ENCODE peak calls at places on chromosomes 2 and 18, in four cellular contexts. One of them, this sample, is unnamed.

GRCh38 chr18:57542801-57543427 is 43.6 kb downstream of the FECH start:
- DNase-seq in AG04450: peak; percentile 30
- DNase-seq in fibroblast of lung: peak; percentile 18
- DNase-seq in OCI-LY7: no peak
- DNase-seq in this sample: no peak

GRCh38 chr2:58376592-58376991 is 135.5 kb upstream of the FANCL start:
- DNase-seq in AG04450: no peak
- DNase-seq in fibroblast of lung: peak; percentile 2
- DNase-seq in OCI-LY7: no peak
- DNase-seq in this sample: no peak

GRCh38 chr2:209495855-209496585 is 72.2 kb downstream of the MAP2 start:
- DNase-seq in fibroblast of lung: peak; percentile 99
- DNase-seq in AG04450: peak; percentile 88
- DNase-seq in OCI-LY7: no peak
- DNase-seq in this sample: peak; percentile 40

GRCh38 chr2:143946436-143947385 is 573.2 kb downstream of the ZEB2 start:
- DNase-seq in AG04450: no peak
- DNase-seq in OCI-LY7: no peak
- DNase-seq in fibroblast of lung: no peak
- DNase-seq in this sample: no peak

GRCh38 chr2:106098081-106098480 is 96.0 kb downstream of the UXS1 start:
- DNase-seq in AG04450: no peak
- DNase-seq in fibroblast of lung: no peak
- DNase-seq in OCI-LY7: peak; percentile 12
- DNase-seq in this sample: no peak

GRCh38 chr2:62461707-62462106 is 44.3 kb downstream of the TMEM17 start:
- DNase-seq in AG04450: no peak
- DNase-seq in OCI-LY7: no peak
- DNase-seq in fibroblast of lung: peak; percentile 84
- DNase-seq in this sample: peak; percentile 62

GRCh38 chr2:239106971-239107370 is 259.1 kb downstream of the TWIST2 start:
- DNase-seq in fibroblast of lung: no peak
- DNase-seq in AG04450: no peak
- DNase-seq in OCI-LY7: no peak
- DNase-seq in this sample: no peak

GRCh38 chr18:63290456-63291200 is 28.9 kb downstream of the BCL2 start:
- DNase-seq in fibroblast of lung: no peak
- DNase-seq in AG04450: no peak
- DNase-seq in OCI-LY7: no peak
- DNase-seq in this sample: no peak

GRCh38 chr2:102317715-102318114 is 6.4 kb downstream of the IL1RL1 start:
- DNase-seq in OCI-LY7: no peak
- DNase-seq in fibroblast of lung: no peak
- DNase-seq in AG04450: no peak
- DNase-seq in this sample: no peak

GRCh38 chr2:167438206-167438605 is 549.9 kb downstream of the XIRP2 start:
- DNase-seq in fibroblast of lung: peak; percentile 79
- DNase-seq in OCI-LY7: no peak
- DNase-seq in AG04450: peak; percentile 10
- DNase-seq in this sample: no peak

GRCh38 chr18:55997156-55997561 is 409.2 kb upstream of the TCF4 start:
- DNase-seq in OCI-LY7: no peak
- DNase-seq in fibroblast of lung: peak; percentile 12
- DNase-seq in AG04450: no peak
- DNase-seq in this sample: no peak

GRCh38 chr2:197010200-197011020 is 83.9 kb upstream of the PGAP1 start:
- DNase-seq in OCI-LY7: no peak
- DNase-seq in fibroblast of lung: peak; percentile 47
- DNase-seq in AG04450: no peak
- DNase-seq in this sample: no peak

GRCh38 chr18:70337139-70337972 is 48.5 kb downstream of the SOCS6 start:
- DNase-seq in fibroblast of lung: peak; percentile 92
- DNase-seq in AG04450: peak; percentile 50
- DNase-seq in OCI-LY7: no peak
- DNase-seq in this sample: no peak

GRCh38 chr2:181447040-181447439 is 10.1 kb upstream of the ITGA4 start:
- DNase-seq in OCI-LY7: no peak
- DNase-seq in AG04450: no peak
- DNase-seq in fibroblast of lung: no peak
- DNase-seq in this sample: no peak

GRCh38 chr2:206423147-206423546 is 20.2 kb upstream of the ADAM23 start:
- DNase-seq in OCI-LY7: peak; percentile 39
- DNase-seq in fibroblast of lung: peak; percentile 14
- DNase-seq in AG04450: no peak
- DNase-seq in this sample: no peak

GRCh38 chr18:76212958-76213357 is 282.1 kb downstream of the ZNF516 start:
- DNase-seq in AG04450: no peak
- DNase-seq in OCI-LY7: peak; percentile 63
- DNase-seq in fibroblast of lung: no peak
- DNase-seq in this sample: no peak

GRCh38 chr18:3451989-3452749 is 2.2 kb downstream of the TGIF1 start:
- DNase-seq in AG04450: no peak
- DNase-seq in fibroblast of lung: peak; percentile 77
- DNase-seq in OCI-LY7: peak; percentile 48
- DNase-seq in this sample: peak; percentile 47

GRCh38 chr2:201994973-201995638 is 38.5 kb upstream of the FZD7 start:
- DNase-seq in OCI-LY7: no peak
- DNase-seq in AG04450: no peak
- DNase-seq in fibroblast of lung: no peak
- DNase-seq in this sample: no peak

GRCh38 chr2:49686897-49687442 is 532.7 kb upstream of the FSHR start:
- DNase-seq in AG04450: no peak
- DNase-seq in fibroblast of lung: no peak
- DNase-seq in OCI-LY7: no peak
- DNase-seq in this sample: no peak

GRCh38 chr2:94956797-94957391 is 68.6 kb upstream of the MAL start:
- DNase-seq in AG04450: no peak
- DNase-seq in OCI-LY7: peak; percentile 40
- DNase-seq in fibroblast of lung: peak; percentile 9
- DNase-seq in this sample: peak; percentile 33

GRCh38 chr2:142724186-142724585 is 153.3 kb upstream of the KYNU start:
- DNase-seq in OCI-LY7: no peak
- DNase-seq in AG04450: no peak
- DNase-seq in fibroblast of lung: no peak
- DNase-seq in this sample: no peak

GRCh38 chr2:38274286-38275276 is 102.5 kb downstream of the ATL2 start:
- DNase-seq in OCI-LY7: peak; percentile 73
- DNase-seq in AG04450: peak; percentile 72
- DNase-seq in fibroblast of lung: peak; percentile 74
- DNase-seq in this sample: peak; percentile 52

GRCh38 chr18:27627927-27628326 is 442.8 kb upstream of the CHST9 start:
- DNase-seq in fibroblast of lung: no peak
- DNase-seq in AG04450: no peak
- DNase-seq in OCI-LY7: no peak
- DNase-seq in this sample: no peak

GRCh38 chr2:2919574-2920365 is 457.8 kb downstream of the EIPR1 start:
- DNase-seq in fibroblast of lung: no peak
- DNase-seq in OCI-LY7: no peak
- DNase-seq in AG04450: no peak
- DNase-seq in this sample: no peak

GRCh38 chr2:202377308-202377736 is 1.2 kb downstream of the BMPR2 start:
- DNase-seq in AG04450: no peak
- DNase-seq in OCI-LY7: peak; percentile 44
- DNase-seq in fibroblast of lung: peak; percentile 45
- DNase-seq in this sample: peak; percentile 41

GRCh38 chr18:33665630-33666029 is 87.6 kb downstream of the ASXL3 start:
- DNase-seq in OCI-LY7: no peak
- DNase-seq in AG04450: no peak
- DNase-seq in fibroblast of lung: no peak
- DNase-seq in this sample: no peak

GRCh38 chr18:33665187-33665586 is 87.2 kb downstream of the ASXL3 start:
- DNase-seq in fibroblast of lung: no peak
- DNase-seq in AG04450: no peak
- DNase-seq in OCI-LY7: no peak
- DNase-seq in this sample: no peak

GRCh38 chr18:33656889-33657288 is 78.9 kb downstream of the ASXL3 start:
- DNase-seq in AG04450: no peak
- DNase-seq in OCI-LY7: no peak
- DNase-seq in fibroblast of lung: no peak
- DNase-seq in this sample: no peak

GRCh38 chr18:33664528-33664927 is 86.5 kb downstream of the ASXL3 start:
- DNase-seq in AG04450: no peak
- DNase-seq in OCI-LY7: no peak
- DNase-seq in fibroblast of lung: no peak
- DNase-seq in this sample: no peak

DNA sequence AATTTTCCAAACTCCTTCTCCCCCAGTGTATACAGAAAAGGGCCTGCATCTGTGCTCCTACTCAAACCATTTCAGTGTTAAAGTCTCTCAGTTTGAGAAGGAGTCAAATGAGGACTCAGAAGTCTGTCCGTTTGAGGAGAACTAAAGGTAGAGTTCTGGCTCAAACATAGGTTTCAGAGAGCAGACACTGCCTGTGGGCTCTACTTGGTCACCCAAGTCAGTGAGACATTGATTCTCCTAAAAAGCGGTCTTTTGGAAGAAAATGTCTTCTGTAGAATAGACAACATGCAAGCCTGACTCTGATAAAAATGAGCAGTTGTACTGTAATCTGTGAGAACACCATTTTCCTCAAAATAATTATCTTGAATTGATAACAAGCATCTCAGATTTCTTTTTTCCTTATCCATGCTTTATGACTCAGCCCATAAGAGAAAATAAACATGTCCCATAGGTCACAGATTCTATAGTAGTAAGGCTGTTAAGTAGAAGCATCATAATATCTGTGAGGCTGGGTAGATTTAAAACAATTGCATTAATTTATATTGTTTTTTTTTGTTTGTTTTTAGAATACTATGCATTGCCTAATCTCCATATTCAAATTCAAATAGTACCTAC is 82.8 kb downstream of the ASXL3 start:
- DNase-seq in OCI-LY7: no peak
- DNase-seq in AG04450: no peak
- DNase-seq in fibroblast of lung: peak; percentile 7
- DNase-seq in this sample: no peak
- H3K27ac ChIP-seq in OCI-LY7: no peak overlapping the region
- H3K27ac ChIP-seq in AG04450: no peak overlapping the region
- H3K27ac ChIP-seq in fibroblast of lung: no peak overlapping the region
- H3K27ac ChIP-seq in this sample: no peak overlapping the region

DNA sequence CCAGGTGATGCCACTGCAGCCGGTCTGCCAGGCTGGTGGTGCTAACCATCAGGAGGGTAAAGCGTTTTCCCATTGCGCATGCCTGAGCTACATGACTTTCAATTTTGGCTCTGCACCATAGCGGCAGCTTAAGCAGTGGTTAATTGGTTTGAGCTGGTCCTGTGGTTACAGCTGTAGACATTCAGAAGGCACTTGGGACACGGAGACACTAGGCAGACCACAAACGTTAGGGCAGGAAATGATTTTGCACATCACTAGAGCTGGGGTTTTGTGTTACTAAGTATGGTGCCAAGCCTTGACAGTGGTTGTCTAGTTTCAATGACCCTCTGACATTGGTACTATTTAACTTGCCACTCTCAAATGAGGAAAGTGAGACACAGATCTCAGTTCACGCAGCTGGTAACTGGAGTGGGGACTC is 28.9 kb upstream of the CNOT11 start:
- DNase-seq in AG04450: no peak
- DNase-seq in fibroblast of lung: peak; percentile 22
- DNase-seq in OCI-LY7: peak; percentile 95
- DNase-seq in this sample: no peak
- H3K27ac ChIP-seq in AG04450: no peak overlapping the region
- H3K27ac ChIP-seq in fibroblast of lung: no peak overlapping the region
- H3K27ac ChIP-seq in OCI-LY7: peak overlapping the region; percentile 95
- H3K27ac ChIP-seq in this sample: no peak overlapping the region

GRCh38 chr2:231411871-231412615 is 16.5 kb downstream of the B3GNT7 start:
- DNase-seq in OCI-LY7: peak; percentile 20
- DNase-seq in fibroblast of lung: peak; percentile 75
- DNase-seq in AG04450: peak; percentile 50
- DNase-seq in this sample: peak; percentile 92
- H3K27ac ChIP-seq in OCI-LY7: no peak overlapping the region
- H3K27ac ChIP-seq in fibroblast of lung: no peak overlapping the region
- H3K27ac ChIP-seq in AG04450: no peak overlapping the region
- H3K27ac ChIP-seq in this sample: peak overlapping the region; percentile 75

DNA sequence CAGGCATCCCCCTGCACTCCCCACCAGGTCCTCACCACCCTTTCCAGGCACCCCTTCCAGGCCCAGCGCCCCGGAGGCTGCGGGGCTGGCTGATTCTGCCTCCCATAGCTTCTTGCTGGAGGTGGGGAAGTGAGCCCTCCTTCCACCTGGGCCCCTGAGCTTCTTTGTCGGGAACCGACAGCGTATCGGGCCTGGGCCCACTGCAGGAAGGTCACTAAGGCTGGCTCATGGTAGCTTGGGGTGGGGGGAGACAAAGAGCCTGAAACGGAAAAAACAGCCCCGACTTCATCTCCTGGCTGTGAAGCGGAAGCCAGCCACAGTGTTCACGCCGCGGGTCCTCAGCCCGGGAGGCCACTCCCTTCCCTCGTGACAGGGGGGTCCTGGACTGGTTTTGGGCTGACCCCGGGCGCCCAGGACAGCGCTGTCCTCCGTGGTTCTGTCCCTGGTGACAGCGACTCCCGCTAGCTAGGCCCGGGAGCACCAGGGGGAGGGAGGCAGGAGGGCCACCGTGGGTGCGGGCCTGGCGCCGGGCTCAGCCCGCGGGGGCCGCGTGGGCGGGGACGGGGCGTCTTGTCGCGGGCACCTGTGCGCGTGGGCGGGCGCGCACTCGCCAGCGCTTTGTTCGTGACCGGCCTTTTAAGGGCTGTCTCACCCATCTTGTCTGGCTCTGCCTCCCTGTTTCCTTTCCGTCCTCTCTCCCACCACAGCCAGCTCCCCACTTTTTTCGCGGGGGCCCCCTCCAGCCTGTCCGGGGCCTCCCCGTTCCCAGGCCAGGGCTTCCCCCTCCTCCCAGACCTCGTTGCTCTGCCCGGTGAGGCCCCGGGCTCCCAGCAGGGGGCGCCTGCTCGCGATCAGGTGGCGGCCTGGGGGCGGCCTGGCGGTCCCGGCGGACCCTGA is 64.9 kb downstream of the DNMT3A start:
- DNase-seq in fibroblast of lung: peak; percentile 39
- DNase-seq in AG04450: no peak
- DNase-seq in OCI-LY7: peak; percentile 38
- DNase-seq in this sample: peak; percentile 49
- H3K27ac ChIP-seq in fibroblast of lung: no peak overlapping the region
- H3K27ac ChIP-seq in AG04450: no peak overlapping the region
- H3K27ac ChIP-seq in OCI-LY7: no peak overlapping the region
- H3K27ac ChIP-seq in this sample: peak overlapping the region; percentile 43

DNA sequence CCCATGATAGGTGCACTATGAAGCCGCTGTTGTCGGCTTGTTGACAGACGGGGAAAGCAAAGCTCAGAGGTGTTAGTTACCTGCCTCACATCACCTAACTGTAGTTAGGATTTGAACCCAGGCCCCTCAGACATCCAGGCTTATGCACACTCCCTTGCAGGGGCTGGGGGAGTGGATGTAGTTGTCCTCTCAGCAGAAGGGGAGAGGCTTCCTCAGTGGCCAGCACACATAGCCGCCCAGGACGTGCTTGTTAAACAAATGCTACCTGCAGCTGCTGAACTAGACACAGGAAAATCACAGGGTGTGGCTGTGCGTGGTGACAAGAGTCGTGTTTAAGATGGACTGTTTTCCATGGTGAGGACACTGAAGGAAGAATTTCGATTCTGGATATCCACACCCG is 39.2 kb downstream of the GREB1 start:
- DNase-seq in fibroblast of lung: no peak
- DNase-seq in OCI-LY7: no peak
- DNase-seq in AG04450: no peak
- DNase-seq in this sample: peak; percentile 6
- H3K27ac ChIP-seq in fibroblast of lung: no peak overlapping the region
- H3K27ac ChIP-seq in OCI-LY7: no peak overlapping the region
- H3K27ac ChIP-seq in AG04450: no peak overlapping the region
- H3K27ac ChIP-seq in this sample: no peak overlapping the region